ENCODE peak calls at places on chromosome 3, in six cellular contexts. S is HCT116, X is WTC11, H is K562, Z is GM12878, W is H1. E is an unnamed sample.

GRCh38 chr3:87626471-87626995 is 350.1 kb upstream of the POU1F1 start:
- DNase-seq in S (no peak), X (no peak), H (no peak), Z (no peak), W (no peak), E (no peak)

GRCh38 chr3:150038830-150039229 is 68.1 kb upstream of the PFN2 start:
- DNase-seq in S (no peak), X (no peak), H (peak; percentile 27), Z (no peak), W (no peak), E (peak; percentile 86)

GRCh38 chr3:11078826-11079520 is 75.3 kb upstream of the HRH1 start:
- DNase-seq in S (no peak), X (no peak), H (no peak), Z (no peak), W (no peak), E (no peak)

GRCh38 chr3:58672880-58673279 is 6.3 kb upstream of the FAM3D start:
- DNase-seq in S (no peak), X (no peak), H (no peak), Z (no peak), W (no peak), E (no peak)

GRCh38 chr3:170560717-170561382 is 25.0 kb downstream of the SLC7A14 start:
- DNase-seq in S (no peak), X (no peak), H (no peak), Z (no peak), W (no peak), E (no peak)

GRCh38 chr3:23202921-23203650 is at the start of gene UBE2E2:
- DNase-seq in S (no peak), X (peak; percentile 77), H (peak; percentile 89), Z (no peak), W (peak; percentile 84), E (no peak)

GRCh38 chr3:52838561-52839267 is 3.9 kb upstream of the MUSTN1 start:
- DNase-seq in S (no peak), X (no peak), H (no peak), Z (no peak), W (no peak), E (no peak)

GRCh38 chr3:111895079-111895478 is 36.0 kb downstream of the PHLDB2 start:
- DNase-seq in S (peak; percentile 75), X (no peak), H (no peak), Z (no peak), W (no peak), E (peak; percentile 16)

GRCh38 chr3:177591371-177591770 is 394.1 kb upstream of the TBL1XR1 start:
- DNase-seq in S (no peak), X (no peak), H (no peak), Z (peak; percentile 35), W (no peak), E (no peak)

GRCh38 chr3:131541288-131541687 is 38.5 kb upstream of the MRPL3 start:
- DNase-seq in S (no peak), X (no peak), H (no peak), Z (no peak), W (no peak), E (no peak)

GRCh38 chr3:54826255-54826691 is 101.6 kb downstream of the LRTM1 start:
- DNase-seq in S (no peak), X (no peak), H (no peak), Z (no peak), W (no peak), E (no peak)

GRCh38 chr3:58358092-58358491 is 25.4 kb downstream of the PXK start:
- DNase-seq in S (no peak), X (no peak), H (no peak), Z (no peak), W (no peak), E (no peak)

GRCh38 chr3:118239253-118239652 is 795.4 kb downstream of the IGSF11 start:
- DNase-seq in S (no peak), X (no peak), H (no peak), Z (no peak), W (no peak), E (no peak)

GRCh38 chr3:197183582-197183981 is 114.8 kb downstream of the DLG1 start:
- DNase-seq in S (no peak), X (no peak), H (no peak), Z (no peak), W (no peak), E (no peak)

GRCh38 chr3:10981961-10982360 is 10.6 kb upstream of the SLC6A1 start:
- DNase-seq in S (no peak), X (no peak), H (no peak), Z (no peak), W (no peak), E (no peak)

GRCh38 chr3:58329922-58330413 is 2.7 kb upstream of the PXK start:
- DNase-seq in S (no peak), X (no peak), H (no peak), Z (no peak), W (no peak), E (no peak)

GRCh38 chr3:16908006-16908405 is 23.3 kb downstream of the PLCL2 start:
- DNase-seq in S (no peak), X (no peak), H (no peak), Z (no peak), W (no peak), E (no peak)

GRCh38 chr3:150764607-150765366 is 1.8 kb upstream of the SIAH2 start:
- DNase-seq in S (no peak), X (no peak), H (no peak), Z (no peak), W (no peak), E (no peak)

GRCh38 chr3:173027429-173027828 is 113.6 kb downstream of the SPATA16 start:
- DNase-seq in S (no peak), X (no peak), H (no peak), Z (no peak), W (no peak), E (no peak)

GRCh38 chr3:150787741-150788370 is 24.9 kb upstream of the SIAH2 start:
- DNase-seq in S (peak; percentile 69), X (peak; percentile 91), H (peak; percentile 73), Z (no peak), W (peak; percentile 93), E (peak; percentile 53)

GRCh38 chr3:127260416-127260815 is 27.4 kb downstream of the PRR20G start:
- DNase-seq in S (no peak), X (no peak), H (no peak), Z (no peak), W (no peak), E (no peak)

DNA sequence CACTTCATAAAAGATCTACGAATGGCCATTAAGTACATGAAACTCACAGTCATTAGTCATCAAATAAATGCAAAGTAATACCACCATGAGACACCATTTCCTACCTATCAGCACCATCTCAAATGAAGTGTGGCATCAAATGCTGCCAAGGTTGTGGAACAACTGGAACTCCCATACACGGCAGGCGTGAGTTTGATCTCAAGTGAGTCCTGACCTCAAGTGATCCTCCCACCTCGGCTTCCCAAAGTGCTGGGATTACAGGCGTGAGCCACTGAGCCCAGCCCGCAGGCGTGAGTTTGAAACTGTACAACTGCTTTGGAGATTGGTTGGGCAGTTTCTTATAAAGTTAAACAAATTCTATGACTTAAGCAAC is 28.8 kb upstream of the HDAC11 start:
- DNase-seq in S (no peak), X (peak; percentile 19), H (no peak), Z (no peak), W (no peak), E (no peak)
- TF ChIP-seq ATF3 in S (no peak), X (no peak), H (no peak), Z (no peak), W (no peak), E (no peak)

DNA sequence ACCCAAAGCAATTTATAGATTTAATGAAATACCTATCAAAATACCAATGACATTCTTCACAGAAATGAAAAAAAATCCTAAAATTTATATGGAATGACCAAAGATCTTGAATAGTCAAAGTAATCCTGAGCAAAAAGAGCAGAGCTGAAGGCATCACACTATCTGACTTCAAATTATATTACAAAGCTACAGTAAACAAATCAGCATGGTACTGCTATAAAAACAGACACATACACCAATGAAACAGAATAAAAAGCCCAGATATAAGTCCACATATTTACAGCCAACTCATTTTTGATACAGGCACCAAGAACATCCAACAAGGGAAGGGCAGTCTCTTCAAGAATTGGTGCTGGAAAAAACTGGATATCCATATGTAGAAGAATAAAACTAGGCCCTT is 54.9 kb upstream of the TMEM158 start:
- DNase-seq in S (no peak), X (no peak), H (no peak), Z (no peak), W (no peak), E (no peak)
- TF ChIP-seq ATF3 in S (no peak), X (no peak), H (no peak), Z (no peak), W (no peak), E (no peak)

GRCh38 chr3:13042932-13043275 is 30.3 kb downstream of the IQSEC1 start:
- DNase-seq in S (no peak), X (no peak), H (peak; percentile 78), Z (no peak), W (no peak), E (no peak)
- TF ChIP-seq ATF3 in S (no peak), X (no peak), H (no peak), Z (no peak), W (no peak), E (no peak)

DNA sequence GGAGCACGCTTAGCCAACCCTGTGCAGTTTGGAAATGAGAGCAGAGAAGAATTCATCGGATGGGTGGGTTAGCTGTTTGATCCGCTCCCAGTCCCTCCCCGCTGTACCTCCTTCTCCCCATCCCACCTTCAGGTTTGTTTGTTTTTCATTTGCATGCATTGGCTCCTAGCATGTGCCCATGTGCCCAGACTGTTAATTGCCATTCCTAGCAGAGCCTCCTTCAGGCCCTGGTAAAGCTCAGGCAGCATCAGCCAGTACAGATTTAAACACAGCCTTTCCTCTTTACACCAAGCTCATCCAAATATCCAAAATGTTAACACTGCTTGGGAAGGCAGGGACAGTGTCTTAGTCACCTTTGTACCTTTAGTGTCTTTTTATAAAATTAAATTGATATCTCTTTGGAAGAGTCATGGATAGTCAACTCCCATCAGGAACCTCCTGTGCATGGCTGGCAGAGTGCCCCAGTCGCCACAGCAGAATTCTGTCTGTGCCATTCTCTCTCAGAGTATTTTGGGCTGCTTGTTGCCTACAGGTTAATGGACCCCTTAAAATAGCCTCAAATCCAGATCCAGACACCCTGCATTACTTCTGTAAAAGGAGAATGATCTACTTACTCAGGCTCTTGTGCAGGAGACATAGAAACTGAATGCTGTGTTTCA is 244.1 kb downstream of the LSAMP start:
- DNase-seq in S (no peak), X (no peak), H (no peak), Z (no peak), W (no peak), E (no peak)
- TF ChIP-seq ATF3 in S (no peak), X (no peak), H (no peak), Z (no peak), W (no peak), E (no peak)

DNA sequence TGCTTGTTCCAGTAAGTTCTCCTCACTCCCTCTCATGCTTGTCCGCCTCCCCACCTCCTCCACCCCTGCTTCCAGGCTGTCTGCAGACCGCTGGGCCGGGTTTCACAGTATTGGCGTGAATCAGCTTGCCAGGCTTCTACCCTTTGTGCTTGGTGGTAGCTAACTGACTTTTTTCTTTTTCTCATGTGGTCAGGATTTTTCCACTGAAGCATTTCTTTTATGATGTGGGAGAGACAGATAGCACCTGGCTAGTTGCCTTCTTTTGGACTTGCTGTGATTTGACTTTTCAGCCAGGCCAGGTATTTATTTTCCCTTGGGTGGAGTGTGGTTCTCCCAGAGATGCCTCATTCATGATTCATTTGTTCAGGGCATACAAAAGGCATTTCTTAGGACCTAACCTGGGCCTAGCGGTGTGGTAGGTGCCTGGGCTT is 60.6 kb downstream of the ST6GAL1 start:
- DNase-seq in S (peak; percentile 79), X (no peak), H (no peak), Z (no peak), W (no peak), E (no peak)
- TF ChIP-seq ATF3 in S (no peak), X (no peak), H (no peak), Z (no peak), W (no peak), E (no peak)

GRCh38 chr3:186901135-186901734 is 29.1 kb upstream of the ST6GAL1 start:
- DNase-seq in S (peak; percentile 36), X (no peak), H (no peak), Z (no peak), W (no peak), E (no peak)
- TF ChIP-seq ATF3 in S (no peak), X (no peak), H (peak; percentile 71), Z (no peak), W (no peak), E (no peak)